ENCODE peak calls at places on chromosomes 7 and 10, in seven cellular contexts. One of them, this sample, is unnamed.

GRCh38 chr7:44569958-44570357 is 3.8 kb downstream of the DDX56 start:
- DNase-seq in glomerular endothelial cell: no peak
- DNase-seq in GM03348: no peak
- DNase-seq in astrocyte of the spinal cord: no peak
- DNase-seq in HCEC 1CT: no peak
- DNase-seq in stimulated activated CD8-positive, alpha-beta memory T cell treated with anti-CD3 and anti-CD28 coated beads, Interleukin-15, amount 100 ng/mL, for 24 hours: no peak
- DNase-seq in activated CD4-positive, alpha-beta memory T cell treated with anti-CD3 and anti-CD28 coated beads for 36 hours: no peak
- DNase-seq in this sample: no peak

GRCh38 chr10:100736809-100737358 is 8.5 kb upstream of the PAX2 start:
- DNase-seq in astrocyte of the spinal cord: no peak
- DNase-seq in glomerular endothelial cell: no peak
- DNase-seq in stimulated activated CD8-positive, alpha-beta memory T cell treated with anti-CD3 and anti-CD28 coated beads, Interleukin-15, amount 100 ng/mL, for 24 hours: no peak
- DNase-seq in GM03348: no peak
- DNase-seq in HCEC 1CT: no peak
- DNase-seq in activated CD4-positive, alpha-beta memory T cell treated with anti-CD3 and anti-CD28 coated beads for 36 hours: no peak
- DNase-seq in this sample: no peak

GRCh38 chr10:122142652-122143237 is 128.4 kb upstream of the BTBD16 start:
- DNase-seq in activated CD4-positive, alpha-beta memory T cell treated with anti-CD3 and anti-CD28 coated beads for 36 hours: peak
- DNase-seq in HCEC 1CT: peak
- DNase-seq in stimulated activated CD8-positive, alpha-beta memory T cell treated with anti-CD3 and anti-CD28 coated beads, Interleukin-15, amount 100 ng/mL, for 24 hours: peak
- DNase-seq in GM03348: peak
- DNase-seq in glomerular endothelial cell: no peak
- DNase-seq in astrocyte of the spinal cord: no peak
- DNase-seq in this sample: no peak

GRCh38 chr10:5854178-5854570 is 35.5 kb downstream of the ANKRD16 start:
- DNase-seq in HCEC 1CT: no peak
- DNase-seq in stimulated activated CD8-positive, alpha-beta memory T cell treated with anti-CD3 and anti-CD28 coated beads, Interleukin-15, amount 100 ng/mL, for 24 hours: no peak
- DNase-seq in activated CD4-positive, alpha-beta memory T cell treated with anti-CD3 and anti-CD28 coated beads for 36 hours: no peak
- DNase-seq in astrocyte of the spinal cord: no peak
- DNase-seq in GM03348: no peak
- DNase-seq in glomerular endothelial cell: no peak
- DNase-seq in this sample: no peak

GRCh38 chr10:78516741-78517140 is 483.1 kb downstream of the RPS24 start:
- DNase-seq in GM03348: no peak
- DNase-seq in activated CD4-positive, alpha-beta memory T cell treated with anti-CD3 and anti-CD28 coated beads for 36 hours: no peak
- DNase-seq in glomerular endothelial cell: no peak
- DNase-seq in astrocyte of the spinal cord: no peak
- DNase-seq in HCEC 1CT: no peak
- DNase-seq in stimulated activated CD8-positive, alpha-beta memory T cell treated with anti-CD3 and anti-CD28 coated beads, Interleukin-15, amount 100 ng/mL, for 24 hours: no peak
- DNase-seq in this sample: no peak

GRCh38 chr7:29345590-29345989 is 151.0 kb downstream of the CHN2 start:
- DNase-seq in astrocyte of the spinal cord: peak
- DNase-seq in glomerular endothelial cell: no peak
- DNase-seq in HCEC 1CT: no peak
- DNase-seq in activated CD4-positive, alpha-beta memory T cell treated with anti-CD3 and anti-CD28 coated beads for 36 hours: peak
- DNase-seq in GM03348: peak
- DNase-seq in stimulated activated CD8-positive, alpha-beta memory T cell treated with anti-CD3 and anti-CD28 coated beads, Interleukin-15, amount 100 ng/mL, for 24 hours: no peak
- DNase-seq in this sample: no peak

GRCh38 chr7:30709549-30709948 is 27.3 kb upstream of the CRHR2 start:
- DNase-seq in activated CD4-positive, alpha-beta memory T cell treated with anti-CD3 and anti-CD28 coated beads for 36 hours: no peak
- DNase-seq in GM03348: no peak
- DNase-seq in glomerular endothelial cell: no peak
- DNase-seq in stimulated activated CD8-positive, alpha-beta memory T cell treated with anti-CD3 and anti-CD28 coated beads, Interleukin-15, amount 100 ng/mL, for 24 hours: no peak
- DNase-seq in astrocyte of the spinal cord: no peak
- DNase-seq in HCEC 1CT: no peak
- DNase-seq in this sample: no peak

GRCh38 chr7:142745091-142745635 is 4.1 kb upstream of the PRSS1 start:
- DNase-seq in HCEC 1CT: peak
- DNase-seq in activated CD4-positive, alpha-beta memory T cell treated with anti-CD3 and anti-CD28 coated beads for 36 hours: no peak
- DNase-seq in glomerular endothelial cell: no peak
- DNase-seq in GM03348: no peak
- DNase-seq in stimulated activated CD8-positive, alpha-beta memory T cell treated with anti-CD3 and anti-CD28 coated beads, Interleukin-15, amount 100 ng/mL, for 24 hours: no peak
- DNase-seq in astrocyte of the spinal cord: no peak
- DNase-seq in this sample: peak

GRCh38 chr10:35498693-35499092 is 106.4 kb upstream of the GJD4 start:
- DNase-seq in activated CD4-positive, alpha-beta memory T cell treated with anti-CD3 and anti-CD28 coated beads for 36 hours: no peak
- DNase-seq in stimulated activated CD8-positive, alpha-beta memory T cell treated with anti-CD3 and anti-CD28 coated beads, Interleukin-15, amount 100 ng/mL, for 24 hours: no peak
- DNase-seq in astrocyte of the spinal cord: no peak
- DNase-seq in HCEC 1CT: no peak
- DNase-seq in GM03348: no peak
- DNase-seq in glomerular endothelial cell: no peak
- DNase-seq in this sample: no peak

GRCh38 chr10:71580415-71580814 is 139.2 kb downstream of the C10orf105 start:
- DNase-seq in activated CD4-positive, alpha-beta memory T cell treated with anti-CD3 and anti-CD28 coated beads for 36 hours: no peak
- DNase-seq in astrocyte of the spinal cord: no peak
- DNase-seq in glomerular endothelial cell: no peak
- DNase-seq in GM03348: no peak
- DNase-seq in HCEC 1CT: no peak
- DNase-seq in stimulated activated CD8-positive, alpha-beta memory T cell treated with anti-CD3 and anti-CD28 coated beads, Interleukin-15, amount 100 ng/mL, for 24 hours: no peak
- DNase-seq in this sample: no peak

GRCh38 chr7:124191030-124191429 is 158.2 kb upstream of the TMEM229A start:
- DNase-seq in stimulated activated CD8-positive, alpha-beta memory T cell treated with anti-CD3 and anti-CD28 coated beads, Interleukin-15, amount 100 ng/mL, for 24 hours: no peak
- DNase-seq in glomerular endothelial cell: no peak
- DNase-seq in activated CD4-positive, alpha-beta memory T cell treated with anti-CD3 and anti-CD28 coated beads for 36 hours: no peak
- DNase-seq in astrocyte of the spinal cord: no peak
- DNase-seq in GM03348: no peak
- DNase-seq in HCEC 1CT: no peak
- DNase-seq in this sample: no peak

GRCh38 chr7:120677535-120677934 is 180.4 kb downstream of the TSPAN12 start:
- DNase-seq in astrocyte of the spinal cord: no peak
- DNase-seq in GM03348: no peak
- DNase-seq in stimulated activated CD8-positive, alpha-beta memory T cell treated with anti-CD3 and anti-CD28 coated beads, Interleukin-15, amount 100 ng/mL, for 24 hours: no peak
- DNase-seq in HCEC 1CT: no peak
- DNase-seq in glomerular endothelial cell: no peak
- DNase-seq in activated CD4-positive, alpha-beta memory T cell treated with anti-CD3 and anti-CD28 coated beads for 36 hours: no peak
- DNase-seq in this sample: no peak

GRCh38 chr7:79377097-79377496 is 76.4 kb downstream of the MAGI2 start:
- DNase-seq in astrocyte of the spinal cord: peak
- DNase-seq in HCEC 1CT: no peak
- DNase-seq in stimulated activated CD8-positive, alpha-beta memory T cell treated with anti-CD3 and anti-CD28 coated beads, Interleukin-15, amount 100 ng/mL, for 24 hours: no peak
- DNase-seq in GM03348: no peak
- DNase-seq in glomerular endothelial cell: no peak
- DNase-seq in activated CD4-positive, alpha-beta memory T cell treated with anti-CD3 and anti-CD28 coated beads for 36 hours: no peak
- DNase-seq in this sample: no peak

GRCh38 chr7:87851242-87851641 is 24.9 kb downstream of the SLC25A40 start:
- DNase-seq in glomerular endothelial cell: no peak
- DNase-seq in stimulated activated CD8-positive, alpha-beta memory T cell treated with anti-CD3 and anti-CD28 coated beads, Interleukin-15, amount 100 ng/mL, for 24 hours: no peak
- DNase-seq in astrocyte of the spinal cord: peak
- DNase-seq in HCEC 1CT: no peak
- DNase-seq in GM03348: no peak
- DNase-seq in activated CD4-positive, alpha-beta memory T cell treated with anti-CD3 and anti-CD28 coated beads for 36 hours: no peak
- DNase-seq in this sample: no peak

GRCh38 chr7:883029-884021 is 7.0 kb downstream of the GET4 start:
- DNase-seq in HCEC 1CT: no peak
- DNase-seq in astrocyte of the spinal cord: no peak
- DNase-seq in stimulated activated CD8-positive, alpha-beta memory T cell treated with anti-CD3 and anti-CD28 coated beads, Interleukin-15, amount 100 ng/mL, for 24 hours: no peak
- DNase-seq in GM03348: no peak
- DNase-seq in activated CD4-positive, alpha-beta memory T cell treated with anti-CD3 and anti-CD28 coated beads for 36 hours: no peak
- DNase-seq in glomerular endothelial cell: no peak
- DNase-seq in this sample: no peak